ENCODE peak calls at places on chromosomes 16 and 17, in six cellular contexts. O is K562, N is H1, W is GM12878, L is HCT116, Q is SK-N-SH. Z is an unnamed sample.

GRCh38 chr17:57956311-57957119 is 1.3 kb upstream of the CUEDC1 start:
- DNase-seq in O (no peak), N (no peak), W (peak; percentile 62), L (no peak), Q (peak; percentile 27), Z (no peak)

GRCh38 chr17:33978889-33979288 is 276.2 kb upstream of the CCL2 start:
- DNase-seq in O (no peak), N (no peak), W (no peak), L (no peak), Q (no peak), Z (no peak)

GRCh38 chr16:29959293-29959692 is 2.6 kb upstream of the TMEM219 start:
- DNase-seq in O (no peak), N (no peak), W (no peak), L (no peak), Q (no peak), Z (no peak)

GRCh38 chr16:2663553-2664521 is 18.5 kb upstream of the KCTD5 start:
- DNase-seq in O (no peak), N (no peak), W (no peak), L (no peak), Q (no peak), Z (no peak)

GRCh38 chr16:68455631-68456030 is 7.3 kb upstream of the SMPD3 start:
- DNase-seq in O (no peak), N (no peak), W (no peak), L (no peak), Q (no peak), Z (no peak)

GRCh38 chr17:68435876-68436842 is 21.1 kb downstream of the WIPI1 start:
- DNase-seq in O (peak; percentile 70), N (no peak), W (no peak), L (peak; percentile 66), Q (peak; percentile 80), Z (peak; percentile 71)

GRCh38 chr17:2081564-2081963 is 26.7 kb downstream of the HIC1 start:
- DNase-seq in O (no peak), N (no peak), W (no peak), L (no peak), Q (no peak), Z (no peak)

GRCh38 chr17:55348749-55349354 is 72.8 kb downstream of the MMD start:
- DNase-seq in O (peak; percentile 52), N (no peak), W (no peak), L (peak; percentile 42), Q (peak; percentile 57), Z (peak; percentile 32)

GRCh38 chr17:33756021-33756420 is 462.9 kb upstream of the ASIC2 start:
- DNase-seq in O (no peak), N (no peak), W (no peak), L (no peak), Q (no peak), Z (no peak)

GRCh38 chr16:48559462-48560211 is 50.3 kb downstream of the N4BP1 start:
- DNase-seq in O (no peak), N (no peak), W (no peak), L (no peak), Q (no peak), Z (no peak)

GRCh38 chr17:62625870-62626200 is 1.6 kb upstream of the MRC2 start:
- DNase-seq in O (no peak), N (no peak), W (no peak), L (no peak), Q (peak; percentile 13), Z (no peak)

GRCh38 chr17:40574292-40574691 is 9.0 kb upstream of the CCR7 start:
- DNase-seq in O (no peak), N (no peak), W (no peak), L (no peak), Q (no peak), Z (no peak)

GRCh38 chr17:872843-873242 is 90.7 kb downstream of the MRM3 start:
- DNase-seq in O (no peak), N (no peak), W (no peak), L (no peak), Q (no peak), Z (no peak)

GRCh38 chr17:13822671-13823070 is 220.9 kb upstream of the HS3ST3A1 start:
- DNase-seq in O (no peak), N (no peak), W (no peak), L (no peak), Q (peak; percentile 12), Z (no peak)

GRCh38 chr16:31352344-31353115 is 2.4 kb upstream of the ITGAX start:
- DNase-seq in O (no peak), N (no peak), W (no peak), L (no peak), Q (no peak), Z (no peak)

GRCh38 chr17:1289695-1290094 is 10.2 kb downstream of the TRARG1 start:
- DNase-seq in O (no peak), N (no peak), W (no peak), L (no peak), Q (no peak), Z (no peak)

GRCh38 chr16:80573700-80574120 is 32.9 kb downstream of the DYNLRB2 start:
- DNase-seq in O (no peak), N (no peak), W (no peak), L (no peak), Q (no peak), Z (no peak)

GRCh38 chr17:3843935-3844516 is 2.0 kb downstream of the NCBP3 start:
- DNase-seq in O (peak; percentile 29), N (no peak), W (no peak), L (peak; percentile 56), Q (peak; percentile 49), Z (no peak)

GRCh38 chr17:6286239-6286638 is 148.7 kb downstream of the AIPL1 start:
- DNase-seq in O (peak; percentile 37), N (peak; percentile 23), W (no peak), L (peak; percentile 40), Q (no peak), Z (no peak)

GRCh38 chr16:30523768-30524574 is 2.4 kb downstream of the ZNF768 start:
- DNase-seq in O (no peak), N (no peak), W (no peak), L (no peak), Q (no peak), Z (no peak)

GRCh38 chr17:4436381-4436780 is 2.6 kb downstream of the SPNS3 start:
- DNase-seq in O (peak; percentile 2), N (no peak), W (no peak), L (no peak), Q (no peak), Z (no peak)

GRCh38 chr17:42184717-42185496 is at the start of gene HCRT:
- DNase-seq in O (no peak), N (no peak), W (no peak), L (no peak), Q (no peak), Z (no peak)

GRCh38 chr17:9116311-9116820 is 95.1 kb downstream of the NTN1 start:
- DNase-seq in O (no peak), N (no peak), W (no peak), L (no peak), Q (no peak), Z (no peak)

GRCh38 chr16:53089434-53090270 is 34.9 kb downstream of the CHD9 start:
- DNase-seq in O (no peak), N (no peak), W (no peak), L (no peak), Q (no peak), Z (no peak)

GRCh38 chr16:22315979-22316378 is 18.8 kb downstream of the POLR3E start:
- DNase-seq in O (no peak), N (no peak), W (no peak), L (no peak), Q (no peak), Z (no peak)

GRCh38 chr17:19424934-19425868 is 14.2 kb downstream of the RNF112 start:
- DNase-seq in O (no peak), N (no peak), W (no peak), L (no peak), Q (no peak), Z (no peak)
- TF ChIP-seq SIN3A in O (no peak), N (no peak), W (no peak), L (no peak), Q (no peak), Z (no peak)

GRCh38 chr17:56593073-56593740 is at the start of gene NOG:
- DNase-seq in O (peak; percentile 16), N (no peak), W (no peak), L (no peak), Q (peak; percentile 86), Z (no peak)
- TF ChIP-seq SIN3A in O (no peak), N (peak; percentile 8), W (no peak), L (peak; percentile 25), Q (no peak), Z (peak; percentile 56)

GRCh38 chr17:82959242-82959930 is 119.6 kb upstream of the ZNF750 start:
- DNase-seq in O (no peak), N (no peak), W (no peak), L (no peak), Q (no peak), Z (no peak)
- TF ChIP-seq SIN3A in O (no peak), N (no peak), W (no peak), L (no peak), Q (no peak), Z (no peak)

GRCh38 chr16:24748242-24748641 is 18.8 kb downstream of the TNRC6A start:
- DNase-seq in O (no peak), N (no peak), W (no peak), L (no peak), Q (no peak), Z (peak; percentile 81)
- TF ChIP-seq SIN3A in O (no peak), N (no peak), W (no peak), L (no peak), Q (peak; percentile 41), Z (no peak)

DNA sequence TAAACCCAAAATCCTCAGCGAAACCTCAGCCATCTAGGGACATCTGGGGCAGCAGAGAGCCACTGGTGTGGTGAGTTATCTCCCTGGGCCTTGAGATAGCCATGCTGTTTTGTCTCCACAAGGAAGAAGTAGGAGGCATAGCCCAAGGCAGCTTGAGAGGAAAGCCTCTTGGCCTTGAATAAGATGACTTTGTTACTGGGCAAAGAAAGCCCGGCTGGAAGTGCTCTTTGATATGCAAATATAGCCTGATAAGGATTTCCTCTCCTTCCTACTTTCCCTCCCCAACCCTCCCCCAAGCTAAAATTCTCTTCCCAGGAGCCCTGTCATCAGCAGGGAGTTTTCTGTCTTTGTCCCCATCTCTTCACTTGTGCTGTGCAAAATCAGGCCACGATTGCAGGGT is 694.4 kb downstream of the MAF start:
- DNase-seq in O (no peak), N (peak; percentile 21), W (no peak), L (no peak), Q (no peak), Z (no peak)
- TF ChIP-seq SIN3A in O (no peak), N (no peak), W (no peak), L (no peak), Q (no peak), Z (no peak)

DNA sequence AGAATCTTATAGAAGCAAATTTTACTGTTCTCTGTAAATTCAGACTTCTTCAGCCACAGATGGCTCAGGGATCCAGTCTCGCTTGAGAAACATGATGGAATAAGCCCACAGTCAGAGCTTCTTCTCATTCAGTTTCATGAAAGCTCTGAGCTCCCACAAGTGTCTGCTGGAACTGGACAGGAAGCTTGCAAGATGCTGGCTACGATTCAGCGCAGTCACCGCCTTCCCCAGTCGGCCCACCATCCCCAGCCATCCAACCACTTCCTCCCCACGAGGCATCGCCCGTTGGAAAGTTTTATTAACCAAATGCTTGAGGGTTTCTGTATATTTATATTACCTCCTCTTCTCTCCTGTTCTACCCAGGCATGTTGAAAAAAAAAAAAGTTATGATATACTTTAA is 171.7 kb downstream of the ZFHX3 start:
- DNase-seq in O (no peak), N (no peak), W (peak; percentile 1), L (no peak), Q (no peak), Z (no peak)
- TF ChIP-seq SIN3A in O (no peak), N (no peak), W (no peak), L (no peak), Q (no peak), Z (no peak)